ENCODE peak calls at places on chromosomes 16 and 17, in eight cellular contexts. R is HCT116, N is osteocyte, P is endothelial cell of umbilical vein, T is A549, X is lower lobe of right lung, U is endothelial cell, I is AG09319. W is an unnamed sample.

GRCh38 chr16:49468611-49469322 is 95.2 kb downstream of the C16orf78 start:
- DNase-seq in U (no peak), P (no peak), R (no peak), X (peak), N (peak), I (no peak), T (no peak), W (no peak)

GRCh38 chr17:15917021-15917438 is 27.9 kb upstream of the ADORA2B start:
- DNase-seq in I (no peak), P (no peak), N (no peak), X (no peak), U (no peak), R (no peak), T (no peak), W (no peak)

GRCh38 chr17:31752570-31752969 is 106.5 kb downstream of the COPRS start:
- DNase-seq in T (no peak), R (no peak), P (no peak), I (no peak), U (no peak), X (no peak), N (no peak), W (no peak)

GRCh38 chr16:88194397-88195020 is 188.2 kb upstream of the ZNF469 start:
- DNase-seq in T (no peak), U (no peak), N (peak), X (no peak), I (no peak), P (no peak), R (no peak), W (no peak)

GRCh38 chr17:29807520-29808361 is 122.3 kb downstream of the SSH2 start:
- DNase-seq in X (peak), I (peak), R (peak), P (peak), N (peak), T (peak), U (peak), W (peak)

GRCh38 chr17:44932526-44933097 is 15.0 kb downstream of the KIF18B start:
- DNase-seq in R (no peak), T (no peak), I (no peak), P (no peak), X (peak), N (no peak), U (no peak), W (no peak)

GRCh38 chr16:52773026-52773425 is 226.1 kb upstream of the TOX3 start:
- DNase-seq in N (no peak), U (no peak), P (no peak), X (no peak), T (no peak), I (no peak), R (no peak), W (no peak)

GRCh38 chr17:35969558-35970442 is 11.5 kb downstream of the CCL16 start:
- DNase-seq in I (peak), T (peak), U (peak), P (peak), N (no peak), X (peak), R (peak), W (peak)

GRCh38 chr17:74135391-74136167 is 67.9 kb upstream of the RPL38 start:
- DNase-seq in U (no peak), N (no peak), I (no peak), R (no peak), X (no peak), P (no peak), T (no peak), W (no peak)

GRCh38 chr17:44345497-44346026 is 460 bp downstream of the GRN start:
- DNase-seq in X (no peak), N (no peak), U (peak), P (peak), I (no peak), R (peak), T (peak), W (peak)

GRCh38 chr17:75553553-75554110 is 28.1 kb downstream of the LLGL2 start:
- DNase-seq in R (no peak), U (no peak), N (no peak), P (no peak), I (no peak), T (no peak), X (no peak), W (no peak)

GRCh38 chr17:64641499-64641898 is 20.6 kb downstream of the SMURF2 start:
- DNase-seq in U (no peak), P (peak), R (no peak), N (no peak), I (peak), X (no peak), T (peak), W (peak)
- TF ChIP-seq CTCF in U (no peak), P (no peak), R (no peak), N (peak), I (no peak), X (no peak), T (no peak), W (no peak)

GRCh38 chr17:64148699-64149098 is 18.8 kb upstream of the ERN1 start:
- DNase-seq in N (peak), U (no peak), P (no peak), T (no peak), R (no peak), X (no peak), I (no peak), W (peak)
- TF ChIP-seq CTCF in N (peak), U (no peak), P (no peak), T (no peak), R (peak), X (no peak), I (no peak), W (no peak)

GRCh38 chr16:85490971-85491771 is 122.0 kb upstream of the GSE1 start:
- DNase-seq in N (no peak), P (no peak), X (no peak), T (peak), R (peak), U (peak), I (no peak), W (peak)
- TF ChIP-seq CTCF in N (peak), P (peak), X (peak), T (peak), R (peak), U (peak), I (peak), W (peak)

GRCh38 chr17:51120357-51120738 is 320 bp downstream of the SPAG9 start:
- DNase-seq in R (no peak), P (peak), X (no peak), U (no peak), I (no peak), T (peak), N (no peak), W (peak)
- TF ChIP-seq CTCF in R (no peak), P (no peak), X (no peak), U (no peak), I (no peak), T (no peak), N (no peak), W (no peak)